ENCODE peak calls at places on chromosomes 3 and 15, in nine cellular contexts. D, Z, E, H, P, J, W, O and V are unnamed samples.

GRCh38 chr3:177602601-177603136 is 405.4 kb upstream of the TBL1XR1 start:
- DNase-seq in D (no peak), Z (no peak), E (no peak), H (no peak), P (no peak), J (no peak), W (no peak), O (no peak), V (no peak)

GRCh38 chr3:193878051-193878838 is 257.7 kb upstream of the HES1 start:
- DNase-seq in D (no peak), Z (no peak), E (no peak), H (no peak), P (no peak), J (no peak), W (no peak), O (no peak), V (no peak)

GRCh38 chr15:78749831-78750230 is 61.4 kb downstream of the ADAMTS7 start:
- DNase-seq in D (no peak), Z (no peak), E (no peak), H (peak), P (no peak), J (no peak), W (no peak), O (no peak), V (no peak)

GRCh38 chr3:18195836-18196235 is 229.3 kb downstream of the SATB1 start:
- DNase-seq in D (no peak), Z (no peak), E (no peak), H (no peak), P (no peak), J (no peak), W (no peak), O (no peak), V (no peak)

GRCh38 chr15:79185199-79185598 is 94.6 kb upstream of the RASGRF1 start:
- DNase-seq in D (no peak), Z (peak), E (no peak), H (peak), P (peak), J (no peak), W (peak), O (no peak), V (no peak)

GRCh38 chr15:88574646-88575045 is 28.2 kb upstream of the DET1 start:
- DNase-seq in D (no peak), Z (no peak), E (no peak), H (no peak), P (peak), J (no peak), W (peak), O (no peak), V (no peak)

GRCh38 chr15:29289179-29289578 is 19.6 kb upstream of the NSMCE3 start:
- DNase-seq in D (no peak), Z (no peak), E (no peak), H (no peak), P (no peak), J (no peak), W (no peak), O (no peak), V (no peak)

GRCh38 chr3:120092444-120092843 is 1.8 kb downstream of the GSK3B start:
- DNase-seq in D (no peak), Z (no peak), E (no peak), H (no peak), P (no peak), J (no peak), W (no peak), O (no peak), V (no peak)

GRCh38 chr3:185270262-185270955 is 16.6 kb upstream of the EHHADH start:
- DNase-seq in D (no peak), Z (peak), E (no peak), H (peak), P (peak), J (no peak), W (peak), O (no peak), V (peak)

GRCh38 chr3:49454457-49454856 is 15.6 kb upstream of the DAG1 start:
- DNase-seq in D (no peak), Z (peak), E (no peak), H (peak), P (peak), J (no peak), W (peak), O (no peak), V (no peak)

GRCh38 chr3:160331127-160331937 is 67.7 kb downstream of the IFT80 start:
- DNase-seq in D (no peak), Z (no peak), E (no peak), H (no peak), P (no peak), J (no peak), W (no peak), O (no peak), V (no peak)

GRCh38 chr15:76431936-76432335 is 95.4 kb downstream of the ISL2 start:
- DNase-seq in D (no peak), Z (no peak), E (no peak), H (no peak), P (peak), J (no peak), W (peak), O (no peak), V (no peak)

GRCh38 chr3:146125946-146126345 is 35.0 kb downstream of the PLOD2 start:
- DNase-seq in D (no peak), Z (no peak), E (no peak), H (no peak), P (no peak), J (no peak), W (no peak), O (no peak), V (no peak)

GRCh38 chr3:136258199-136258598 is 8.1 kb downstream of the PCCB start:
- DNase-seq in D (no peak), Z (no peak), E (no peak), H (no peak), P (no peak), J (no peak), W (no peak), O (no peak), V (no peak)

GRCh38 chr15:33700695-33701303 is 267.5 kb upstream of the CHRM5 start:
- DNase-seq in D (peak), Z (peak), E (peak), H (peak), P (peak), J (peak), W (peak), O (peak), V (peak)

GRCh38 chr15:94526071-94526689 is 294.8 kb downstream of the MCTP2 start:
- DNase-seq in D (no peak), Z (peak), E (no peak), H (no peak), P (peak), J (no peak), W (peak), O (no peak), V (no peak)

GRCh38 chr3:3800076-3800448 is 831 bp downstream of the LRRN1 start:
- DNase-seq in D (no peak), Z (no peak), E (no peak), H (no peak), P (peak), J (no peak), W (peak), O (no peak), V (no peak)

GRCh38 chr3:14764331-14765064 is 54.3 kb upstream of the FGD5 start:
- DNase-seq in D (no peak), Z (peak), E (no peak), H (no peak), P (no peak), J (no peak), W (no peak), O (no peak), V (no peak)

GRCh38 chr3:127180859-127181258 is 12.1 kb upstream of the PRR23E start:
- DNase-seq in D (no peak), Z (no peak), E (no peak), H (no peak), P (no peak), J (no peak), W (no peak), O (no peak), V (no peak)

GRCh38 chr3:121592856-121593702 is at the start of gene FBXO40:
- DNase-seq in D (no peak), Z (no peak), E (no peak), H (peak), P (peak), J (no peak), W (peak), O (no peak), V (no peak)

GRCh38 chr15:94206463-94207167 is 24.7 kb upstream of the MCTP2 start:
- DNase-seq in D (no peak), Z (no peak), E (no peak), H (no peak), P (no peak), J (no peak), W (no peak), O (no peak), V (no peak)

GRCh38 chr15:73786518-73786917 is 33.4 kb upstream of the INSYN1 start:
- DNase-seq in D (no peak), Z (no peak), E (no peak), H (peak), P (peak), J (no peak), W (peak), O (no peak), V (no peak)

GRCh38 chr3:13880811-13881156 is 913 bp upstream of the WNT7A start:
- DNase-seq in D (no peak), Z (no peak), E (no peak), H (no peak), P (peak), J (no peak), W (no peak), O (no peak), V (no peak)

GRCh38 chr15:42858999-42859789 is 61.4 kb downstream of the TTBK2 start:
- DNase-seq in D (no peak), Z (no peak), E (no peak), H (no peak), P (no peak), J (no peak), W (no peak), O (no peak), V (no peak)

GRCh38 chr3:42961633-42962032 is 17.5 kb upstream of the GASK1A start:
- DNase-seq in D (no peak), Z (peak), E (no peak), H (peak), P (peak), J (no peak), W (peak), O (peak), V (peak)

GRCh38 chr3:89851974-89852621 is 744.7 kb downstream of the EPHA3 start:
- DNase-seq in D (no peak), Z (no peak), E (no peak), H (peak), P (peak), J (no peak), W (peak), O (no peak), V (no peak)

DNA sequence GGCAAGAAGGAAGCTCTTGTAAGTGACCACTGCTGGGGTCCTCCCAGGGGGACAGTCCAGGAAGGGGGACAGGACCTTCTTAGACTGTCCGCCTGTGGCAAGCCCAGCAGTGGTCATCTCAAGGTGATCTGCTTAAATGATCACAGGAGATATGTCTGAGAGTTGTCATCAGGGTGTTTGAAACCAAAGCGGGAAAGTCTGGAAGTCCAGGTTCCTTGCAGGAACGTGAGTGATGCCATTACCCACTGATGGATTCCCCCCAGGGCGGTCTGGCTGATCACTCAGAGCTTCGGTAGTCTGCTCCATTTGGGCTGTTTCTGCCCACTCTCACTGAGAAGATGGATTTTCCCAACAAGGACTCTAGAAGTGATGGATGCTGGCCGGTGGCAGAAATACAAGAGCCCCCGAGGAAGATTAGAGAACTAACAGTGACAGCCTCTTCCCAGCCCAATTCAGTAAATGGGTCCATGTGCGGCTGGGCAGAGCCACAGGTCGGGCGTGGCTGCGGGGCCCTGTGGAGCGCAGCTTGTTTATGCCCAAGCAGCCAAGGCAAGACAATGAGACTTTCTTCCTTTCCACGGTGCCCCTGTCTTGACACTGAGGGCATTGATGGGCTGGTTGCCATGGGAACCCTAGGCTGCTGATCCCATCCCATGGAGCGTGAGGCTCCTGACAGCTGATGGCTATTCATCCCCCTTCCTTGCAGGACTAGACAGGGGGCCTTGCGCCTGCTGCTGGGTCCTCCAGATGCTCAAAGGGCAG is 9.5 kb downstream of the PCSK6 start:
- DNase-seq in D (no peak), Z (no peak), E (no peak), H (no peak), P (no peak), J (no peak), W (peak), O (no peak), V (peak)
- H3K27ac ChIP-seq in D (no peak), Z (no peak), E (no peak), H (no peak), P (no peak), J (no peak), W (no peak), O (no peak), V (peak)

GRCh38 chr3:66971245-66971644 is 26.9 kb upstream of the KBTBD8 start:
- DNase-seq in D (no peak), Z (no peak), E (no peak), H (no peak), P (no peak), J (no peak), W (no peak), O (no peak), V (no peak)
- H3K27ac ChIP-seq in D (no peak), Z (no peak), E (no peak), H (no peak), P (no peak), J (no peak), W (no peak), O (no peak), V (no peak)

GRCh38 chr3:6182909-6183308 is 678.0 kb upstream of the GRM7 start:
- DNase-seq in D (no peak), Z (no peak), E (no peak), H (no peak), P (no peak), J (no peak), W (no peak), O (no peak), V (no peak)

GRCh38 chr3:6177417-6177816 is 683.5 kb upstream of the GRM7 start:
- DNase-seq in D (no peak), Z (no peak), E (no peak), H (no peak), P (no peak), J (no peak), W (no peak), O (no peak), V (no peak)

GRCh38 chr3:6179761-6180160 is 681.2 kb upstream of the GRM7 start:
- DNase-seq in D (no peak), Z (no peak), E (no peak), H (no peak), P (no peak), J (no peak), W (no peak), O (no peak), V (no peak)

GRCh38 chr3:6180171-6180570 is 680.7 kb upstream of the GRM7 start:
- DNase-seq in D (no peak), Z (no peak), E (no peak), H (no peak), P (no peak), J (no peak), W (no peak), O (no peak), V (no peak)
- H3K27ac ChIP-seq in D (no peak), Z (no peak), E (no peak), H (no peak), P (no peak), J (no peak), W (no peak), O (no peak), V (no peak)

GRCh38 chr15:100623301-100623700 is 20.9 kb downstream of the ASB7 start:
- DNase-seq in D (no peak), Z (no peak), E (no peak), H (no peak), P (no peak), J (no peak), W (no peak), O (no peak), V (no peak)

GRCh38 chr15:100631831-100632230 is 29.4 kb downstream of the ASB7 start:
- DNase-seq in D (no peak), Z (no peak), E (no peak), H (no peak), P (no peak), J (no peak), W (no peak), O (no peak), V (no peak)

GRCh38 chr15:100628746-100629145 is 26.4 kb downstream of the ASB7 start:
- DNase-seq in D (no peak), Z (no peak), E (no peak), H (no peak), P (no peak), J (no peak), W (no peak), O (no peak), V (no peak)

GRCh38 chr15:100633763-100634075 is 31.3 kb downstream of the ASB7 start:
- DNase-seq in D (no peak), Z (no peak), E (no peak), H (no peak), P (no peak), J (no peak), W (no peak), O (no peak), V (no peak)

GRCh38 chr15:100627789-100628395 is 25.5 kb downstream of the ASB7 start:
- DNase-seq in D (peak), Z (peak), E (peak), H (peak), P (peak), J (peak), W (peak), O (peak), V (peak)
- H3K27ac ChIP-seq in D (no peak), Z (no peak), E (no peak), H (no peak), P (no peak), J (no peak), W (no peak), O (no peak), V (no peak)

GRCh38 chr3:47475570-47476329 is at the start of gene SCAP:
- DNase-seq in D (peak), Z (peak), E (peak), H (peak), P (peak), J (peak), W (peak), O (peak), V (peak)
- H3K27ac ChIP-seq in D (peak), Z (peak), E (peak), H (no peak), P (peak), J (peak), W (peak), O (peak), V (peak)

DNA sequence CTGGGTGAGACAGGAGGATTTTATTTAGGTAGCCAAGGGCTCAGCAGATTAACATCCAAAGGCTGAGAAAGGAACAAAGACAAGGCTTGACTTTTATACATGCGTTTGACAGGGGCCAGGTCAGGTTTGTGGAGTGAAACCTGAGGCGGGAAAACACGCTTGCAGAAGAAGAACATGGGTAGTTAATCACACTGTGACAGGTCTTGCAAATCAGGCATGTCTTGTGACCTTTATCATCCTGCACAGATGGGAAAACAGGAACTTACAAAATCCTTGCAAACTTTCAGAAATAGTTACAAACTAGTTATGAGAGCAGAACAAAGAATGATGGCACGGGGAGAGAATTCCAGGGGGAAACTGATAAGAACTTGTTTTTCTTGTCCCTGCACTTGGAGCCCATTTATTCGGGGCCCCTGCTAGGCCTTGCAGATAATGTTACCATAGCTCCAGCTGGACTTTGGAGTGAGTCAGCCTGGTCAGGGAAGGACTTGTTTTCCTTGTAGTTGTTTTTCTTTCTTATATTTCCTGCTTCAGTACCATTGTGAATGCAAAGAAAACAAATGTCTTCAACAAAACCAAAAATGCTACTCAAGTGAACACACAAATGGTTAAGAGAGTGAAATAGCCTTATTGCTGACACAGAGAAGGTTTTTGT is 965.9 kb upstream of the ROBO1 start:
- DNase-seq in D (no peak), Z (peak), E (no peak), H (no peak), P (no peak), J (no peak), W (no peak), O (no peak), V (no peak)
- H3K27ac ChIP-seq in D (no peak), Z (peak), E (no peak), H (no peak), P (no peak), J (no peak), W (no peak), O (no peak), V (no peak)